ENCODE peak calls at places on chromosomes 6 and 20, in six cellular contexts. M is HCT116; V is OCI-LY7; Z is body of pancreas; E is naive thymus-derived CD4-positive, alpha-beta T cell; P is Karpas-422. A is an unnamed sample.

GRCh38 chr20:41138217-41138526 is 829 bp downstream of the PLCG1 start:
- DNase-seq in M (no peak), V (no peak), Z (no peak), E (no peak), P (no peak), A (no peak)

GRCh38 chr6:2988426-2989331 is 11.0 kb upstream of the NQO2 start:
- DNase-seq in M (peak), V (peak), Z (peak), E (peak), P (peak), A (peak)

GRCh38 chr20:9457055-9457454 is 57.3 kb upstream of the LAMP5 start:
- DNase-seq in M (no peak), V (no peak), Z (no peak), E (no peak), P (no peak), A (no peak)

GRCh38 chr20:24542721-24543120 is 73.3 kb downstream of the SYNDIG1 start:
- DNase-seq in M (no peak), V (no peak), Z (no peak), E (no peak), P (no peak), A (no peak)

GRCh38 chr20:44858959-44859358 is 26.5 kb upstream of the YWHAB start:
- DNase-seq in M (no peak), V (peak), Z (no peak), E (no peak), P (peak), A (no peak)

GRCh38 chr6:106470811-106471210 is 110.3 kb downstream of the CRYBG1 start:
- DNase-seq in M (no peak), V (no peak), Z (no peak), E (no peak), P (no peak), A (no peak)

GRCh38 chr20:1332749-1333300 is 3.9 kb upstream of the SDCBP2 start:
- DNase-seq in M (no peak), V (no peak), Z (no peak), E (no peak), P (no peak), A (no peak)

GRCh38 chr6:32627831-32628230 is 9.4 kb upstream of the HLA-DQA1 start:
- DNase-seq in M (no peak), V (peak), Z (peak), E (no peak), P (peak), A (no peak)

GRCh38 chr6:8435845-8436168 is 462 bp upstream of the SLC35B3 start:
- DNase-seq in M (no peak), V (no peak), Z (no peak), E (no peak), P (no peak), A (no peak)

GRCh38 chr6:106763361-106763760 is 134.0 kb downstream of the QRSL1 start:
- DNase-seq in M (no peak), V (no peak), Z (no peak), E (no peak), P (no peak), A (no peak)

GRCh38 chr6:88982720-88983119 is 19.3 kb upstream of the RNGTT start:
- DNase-seq in M (peak), V (peak), Z (peak), E (no peak), P (peak), A (peak)

GRCh38 chr6:133254552-133255228 is 13.5 kb downstream of the EYA4 start:
- DNase-seq in M (no peak), V (no peak), Z (no peak), E (no peak), P (no peak), A (no peak)

GRCh38 chr6:126662966-126663365 is 323.1 kb downstream of the CENPW start:
- DNase-seq in M (no peak), V (no peak), Z (no peak), E (no peak), P (no peak), A (no peak)

GRCh38 chr6:30787954-30788353 is 43.6 kb upstream of the IER3 start:
- DNase-seq in M (no peak), V (no peak), Z (peak), E (no peak), P (no peak), A (no peak)

GRCh38 chr6:36544228-36544627 is 3.1 kb downstream of the STK38 start:
- DNase-seq in M (no peak), V (no peak), Z (peak), E (no peak), P (no peak), A (no peak)

GRCh38 chr6:13787146-13787545 is 27.2 kb downstream of the MCUR1 start:
- DNase-seq in M (no peak), V (no peak), Z (no peak), E (no peak), P (no peak), A (no peak)

GRCh38 chr20:4811661-4812181 is 90.0 kb downstream of the PRND start:
- DNase-seq in M (no peak), V (peak), Z (peak), E (peak), P (peak), A (peak)

GRCh38 chr6:14333556-14334305 is 216.2 kb downstream of the CD83 start:
- DNase-seq in M (no peak), V (no peak), Z (no peak), E (no peak), P (no peak), A (no peak)

GRCh38 chr20:37876863-37877262 is 26.1 kb upstream of the VSTM2L start:
- DNase-seq in M (no peak), V (no peak), Z (no peak), E (no peak), P (no peak), A (no peak)

GRCh38 chr6:39056191-39056590 is 7.6 kb downstream of the GLP1R start:
- DNase-seq in M (no peak), V (no peak), Z (no peak), E (no peak), P (no peak), A (no peak)

GRCh38 chr20:56625837-56626236 is 3.3 kb upstream of the TFAP2C start:
- DNase-seq in M (no peak), V (no peak), Z (no peak), E (no peak), P (no peak), A (no peak)

GRCh38 chr6:108497883-108498282 is 62.8 kb upstream of the FOXO3 start:
- DNase-seq in M (peak), V (peak), Z (peak), E (no peak), P (peak), A (no peak)

GRCh38 chr6:15912505-15912767 is 216.4 kb upstream of the MYLIP start:
- DNase-seq in M (no peak), V (no peak), Z (no peak), E (no peak), P (no peak), A (no peak)

GRCh38 chr6:3316363-3316762 is 57.6 kb downstream of the PSMG4 start:
- DNase-seq in M (no peak), V (no peak), Z (no peak), E (no peak), P (no peak), A (no peak)

GRCh38 chr6:148404456-148405022 is 61.9 kb downstream of the SASH1 start:
- DNase-seq in M (no peak), V (no peak), Z (no peak), E (no peak), P (no peak), A (no peak)
- H3K27ac ChIP-seq in M (no peak), V (no peak), Z (no peak), E (no peak), P (no peak), A (no peak)

DNA sequence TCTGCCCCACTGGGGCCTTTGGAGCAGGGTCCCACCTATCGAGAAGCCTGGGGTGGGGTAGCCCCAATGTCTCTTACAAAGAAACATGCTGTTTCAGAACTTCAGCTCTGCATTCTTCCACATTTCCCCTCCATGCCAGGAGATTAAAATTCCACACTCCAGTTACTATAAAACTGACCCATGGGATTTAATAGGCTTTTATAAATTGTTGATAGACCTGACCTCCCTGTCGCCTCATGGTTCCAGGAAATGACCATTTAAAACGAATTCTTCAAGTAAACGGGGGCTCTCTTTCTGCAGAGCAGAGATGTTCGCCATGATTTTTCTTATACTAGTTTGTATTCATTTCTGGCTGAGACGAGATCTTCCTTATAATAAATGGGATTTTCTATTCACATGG is 19.3 kb downstream of the RIN2 start:
- DNase-seq in M (no peak), V (no peak), Z (no peak), E (no peak), P (no peak), A (no peak)
- H3K4me3 ChIP-seq in M (no peak), V (no peak), Z (no peak), E (no peak), P (no peak), A (no peak)

GRCh38 chr6:138593100-138593877 is 94.0 kb upstream of the NHSL1 start:
- DNase-seq in M (peak), V (peak), Z (peak), E (no peak), P (no peak), A (no peak)
- H3K27ac ChIP-seq in M (peak), V (no peak), Z (peak), E (no peak), P (no peak), A (peak)

GRCh38 chr6:140445474-140446004 is 1071.1 kb upstream of the CITED2 start:
- DNase-seq in M (no peak), V (no peak), Z (no peak), E (no peak), P (no peak), A (no peak)
- H3K4me3 ChIP-seq in M (no peak), V (no peak), Z (no peak), E (no peak), P (no peak), A (no peak)

DNA sequence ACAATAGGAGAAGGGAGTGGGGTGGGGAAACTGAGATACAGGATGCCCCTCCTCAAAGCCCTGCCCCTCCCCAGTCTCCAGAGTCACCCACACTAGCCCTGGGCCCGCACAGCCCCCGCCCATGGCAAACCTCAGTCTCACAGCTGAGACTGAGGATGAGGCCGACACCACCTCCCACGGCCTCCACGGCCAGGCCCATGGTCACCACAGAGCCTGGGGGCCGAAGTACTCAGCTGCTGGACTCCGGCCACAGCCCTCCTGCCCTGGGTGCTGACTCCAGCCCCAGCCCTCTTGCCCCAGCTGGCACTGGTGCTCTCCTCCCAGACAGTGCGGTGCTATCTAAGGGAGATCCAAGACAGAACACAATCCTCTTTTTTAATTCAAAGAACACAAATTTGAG is 176.1 kb downstream of the TTLL2 start:
- DNase-seq in M (no peak), V (no peak), Z (no peak), E (no peak), P (no peak), A (no peak)
- H3K27ac ChIP-seq in M (no peak), V (no peak), Z (no peak), E (no peak), P (no peak), A (no peak)